ENCODE peak calls at places on chromosomes 4 and X, in four cellular contexts. One of them, this sample, is unnamed. For H3K27me3, the result is how much of the 10 kb centered on the place peaks cover.

GRCh38 chr4:183721207-183722081 is 62.4 kb downstream of the TRAPPC11 start:
- DNase-seq in lower lobe of right lung: peak
- DNase-seq in A673: peak
- DNase-seq in breast epithelium: no peak
- DNase-seq in this sample: no peak

GRCh38 chrX:115592997-115593734 is 32.2 kb downstream of the PLS3 start:
- DNase-seq in lower lobe of right lung: no peak
- DNase-seq in A673: peak
- DNase-seq in breast epithelium: no peak
- DNase-seq in this sample: no peak

GRCh38 chr4:54063737-54064316 is 578 bp downstream of the CHIC2 start:
- DNase-seq in lower lobe of right lung: peak
- DNase-seq in A673: peak
- DNase-seq in breast epithelium: peak
- DNase-seq in this sample: no peak

GRCh38 chrX:16695079-16695676 is 17.3 kb downstream of the CTPS2 start:
- DNase-seq in lower lobe of right lung: peak
- DNase-seq in A673: peak
- DNase-seq in breast epithelium: no peak
- DNase-seq in this sample: no peak

GRCh38 chr4:56215901-56216300 is 171.4 kb downstream of the AASDH start:
- DNase-seq in lower lobe of right lung: no peak
- DNase-seq in A673: peak
- DNase-seq in breast epithelium: no peak
- DNase-seq in this sample: no peak

GRCh38 chr4:174926958-174927357 is 8.8 kb downstream of the ADAM29 start:
- DNase-seq in lower lobe of right lung: no peak
- DNase-seq in A673: no peak
- DNase-seq in breast epithelium: no peak
- DNase-seq in this sample: no peak

GRCh38 chr4:56958111-56958517 is 19.3 kb downstream of the NOA1 start:
- DNase-seq in lower lobe of right lung: peak
- DNase-seq in A673: peak
- DNase-seq in breast epithelium: peak
- DNase-seq in this sample: peak

GRCh38 chrX:101602077-101602476 is 15.7 kb downstream of the ARMCX6 start:
- DNase-seq in lower lobe of right lung: no peak
- DNase-seq in A673: no peak
- DNase-seq in breast epithelium: no peak
- DNase-seq in this sample: peak

GRCh38 chrX:111010151-111010550 is 85.8 kb upstream of the PAK3 start:
- DNase-seq in lower lobe of right lung: no peak
- DNase-seq in A673: peak
- DNase-seq in breast epithelium: no peak
- DNase-seq in this sample: no peak

GRCh38 chr4:2671267-2671895 is 84.8 kb downstream of the TNIP2 start:
- DNase-seq in lower lobe of right lung: no peak
- DNase-seq in A673: no peak
- DNase-seq in breast epithelium: peak
- DNase-seq in this sample: no peak

GRCh38 chrX:21723814-21724213 is 34.1 kb downstream of the SMPX start:
- DNase-seq in lower lobe of right lung: no peak
- DNase-seq in A673: peak
- DNase-seq in breast epithelium: no peak
- DNase-seq in this sample: no peak

GRCh38 chrX:149314031-149314430 is 191.1 kb downstream of the IDS start:
- DNase-seq in lower lobe of right lung: no peak
- DNase-seq in A673: no peak
- DNase-seq in breast epithelium: no peak
- DNase-seq in this sample: peak

GRCh38 chrX:17415242-17415815 is 40.3 kb downstream of the NHS start:
- DNase-seq in lower lobe of right lung: no peak
- DNase-seq in A673: no peak
- DNase-seq in breast epithelium: no peak
- DNase-seq in this sample: no peak

GRCh38 chrX:132488819-132489255 is at the start of gene MBNL3:
- DNase-seq in lower lobe of right lung: peak
- DNase-seq in A673: peak
- DNase-seq in breast epithelium: peak
- DNase-seq in this sample: no peak

GRCh38 chr4:48129307-48130014 is 4.6 kb downstream of the TXK start:
- DNase-seq in lower lobe of right lung: no peak
- DNase-seq in A673: no peak
- DNase-seq in breast epithelium: no peak
- DNase-seq in this sample: no peak

GRCh38 chr4:41241919-41242318 is 14.8 kb upstream of the UCHL1 start:
- DNase-seq in lower lobe of right lung: no peak
- DNase-seq in A673: no peak
- DNase-seq in breast epithelium: no peak
- DNase-seq in this sample: no peak

GRCh38 chr4:162163892-162164759 is at the start of gene FSTL5:
- DNase-seq in lower lobe of right lung: peak
- DNase-seq in A673: peak
- DNase-seq in breast epithelium: peak
- DNase-seq in this sample: no peak

GRCh38 chr4:65538571-65538970 is 131.7 kb downstream of the EPHA5 start:
- DNase-seq in lower lobe of right lung: no peak
- DNase-seq in A673: peak
- DNase-seq in breast epithelium: no peak
- DNase-seq in this sample: no peak

GRCh38 chr4:185119927-185120630 is 23.0 kb upstream of the SLC25A4 start:
- DNase-seq in lower lobe of right lung: no peak
- DNase-seq in A673: peak
- DNase-seq in breast epithelium: no peak
- DNase-seq in this sample: no peak

GRCh38 chr4:155952546-155952945 is 1.1 kb downstream of the CTSO start:
- DNase-seq in lower lobe of right lung: no peak
- DNase-seq in A673: no peak
- DNase-seq in breast epithelium: no peak
- DNase-seq in this sample: no peak

GRCh38 chrX:9614016-9614415 is 149.2 kb downstream of the TBL1X start:
- DNase-seq in lower lobe of right lung: no peak
- DNase-seq in A673: no peak
- DNase-seq in breast epithelium: no peak
- DNase-seq in this sample: peak

GRCh38 chr4:83362492-83363329 is 28.1 kb upstream of the HPSE start:
- DNase-seq in lower lobe of right lung: no peak
- DNase-seq in A673: peak
- DNase-seq in breast epithelium: no peak
- DNase-seq in this sample: peak

GRCh38 chr4:17336986-17337385 is 174.9 kb downstream of the QDPR start:
- DNase-seq in lower lobe of right lung: no peak
- DNase-seq in A673: no peak
- DNase-seq in breast epithelium: no peak
- DNase-seq in this sample: no peak

GRCh38 chr4:175635513-175635912 is 176.6 kb downstream of the GPM6A start:
- DNase-seq in lower lobe of right lung: no peak
- DNase-seq in A673: no peak
- DNase-seq in breast epithelium: no peak
- DNase-seq in this sample: no peak

GRCh38 chrX:32987139-32987538 is 224.2 kb downstream of the DMD start:
- DNase-seq in lower lobe of right lung: no peak
- DNase-seq in A673: no peak
- DNase-seq in breast epithelium: no peak
- DNase-seq in this sample: no peak

GRCh38 chrX:630007-630921 is at the start of gene SHOX:
- DNase-seq in lower lobe of right lung: no peak
- DNase-seq in A673: no peak
- DNase-seq in breast epithelium: no peak
- DNase-seq in this sample: peak

GRCh38 chrX:18640686-18641085 is 31.2 kb downstream of the RS1 start:
- DNase-seq in lower lobe of right lung: no peak
- DNase-seq in A673: no peak
- DNase-seq in breast epithelium: no peak
- DNase-seq in this sample: no peak

GRCh38 chr4:89254847-89255246 is 52.8 kb downstream of the GPRIN3 start:
- DNase-seq in lower lobe of right lung: no peak
- DNase-seq in A673: peak
- DNase-seq in breast epithelium: no peak
- DNase-seq in this sample: no peak

GRCh38 chr4:55158957-55159356 is 33.6 kb upstream of the KDR start:
- DNase-seq in lower lobe of right lung: no peak
- DNase-seq in A673: no peak
- DNase-seq in breast epithelium: no peak
- DNase-seq in this sample: no peak
- TF ChIP-seq CTCF in lower lobe of right lung: no peak
- TF ChIP-seq CTCF in A673: no peak
- TF ChIP-seq CTCF in breast epithelium: no peak
- TF ChIP-seq CTCF in this sample: no peak

DNA sequence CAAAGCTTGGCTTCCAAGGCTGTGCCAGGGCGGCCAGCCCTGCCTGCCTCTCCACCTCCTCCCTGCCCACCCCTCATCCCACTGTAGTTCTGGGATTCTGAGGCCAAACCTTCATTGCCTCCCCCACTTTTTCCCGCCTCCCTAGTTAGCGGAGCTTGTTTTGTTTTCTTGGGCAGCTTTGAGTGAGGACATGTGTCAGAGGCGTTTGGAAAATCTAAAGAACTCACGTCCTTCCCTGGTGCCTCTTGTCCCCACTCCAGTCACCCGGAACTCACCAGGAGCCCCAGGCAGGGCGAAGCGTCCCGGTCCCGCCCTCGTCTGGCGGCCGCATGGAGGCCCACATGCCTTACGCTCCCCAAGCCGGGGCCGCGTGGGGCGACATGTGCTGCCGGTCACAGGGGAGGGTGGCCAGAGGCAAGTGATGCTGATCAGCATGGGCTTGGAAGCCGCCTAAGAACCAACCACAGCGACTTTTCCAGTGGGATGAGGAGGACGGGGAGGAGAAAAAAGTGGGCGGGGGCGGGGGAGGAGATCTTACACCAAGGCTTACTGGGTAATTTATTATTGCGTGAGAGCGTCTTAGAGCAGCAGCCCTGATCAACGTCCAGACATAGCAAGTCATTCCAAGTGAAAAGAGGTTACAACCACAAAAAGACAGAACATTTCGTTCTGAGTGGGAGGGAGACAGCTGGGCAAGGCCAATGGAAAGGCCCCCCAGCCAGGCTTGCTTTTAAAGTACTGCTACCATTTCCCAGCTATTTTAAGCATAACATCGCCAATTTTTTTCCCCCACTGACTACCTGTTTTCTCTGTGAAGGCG is 48.5 kb downstream of the PRPS1 start:
- DNase-seq in lower lobe of right lung: peak
- DNase-seq in A673: peak
- DNase-seq in breast epithelium: peak
- DNase-seq in this sample: peak
- H3K4me3 ChIP-seq in lower lobe of right lung: peak
- H3K4me3 ChIP-seq in A673: peak
- H3K4me3 ChIP-seq in breast epithelium: peak
- H3K4me3 ChIP-seq in this sample: peak

GRCh38 chr4:135739354-135739753 is 1537.8 kb upstream of the PABPC4L start:
- DNase-seq in lower lobe of right lung: no peak
- DNase-seq in A673: no peak
- DNase-seq in breast epithelium: no peak
- DNase-seq in this sample: no peak
- H3K27me3 ChIP-seq in lower lobe of right lung: under half
- H3K27me3 ChIP-seq in A673: under half
- H3K27me3 ChIP-seq in breast epithelium: under half
- H3K27me3 ChIP-seq in this sample: under half

GRCh38 chr4:39657465-39657864 is 18.8 kb upstream of the SMIM14 start:
- DNase-seq in lower lobe of right lung: no peak
- DNase-seq in A673: no peak
- DNase-seq in breast epithelium: no peak
- DNase-seq in this sample: no peak

GRCh38 chr4:39660045-39660444 is 21.4 kb upstream of the SMIM14 start:
- DNase-seq in lower lobe of right lung: no peak
- DNase-seq in A673: no peak
- DNase-seq in breast epithelium: no peak
- DNase-seq in this sample: no peak

GRCh38 chr4:39660757-39661156 is 22.1 kb upstream of the SMIM14 start:
- DNase-seq in lower lobe of right lung: no peak
- DNase-seq in A673: no peak
- DNase-seq in breast epithelium: no peak
- DNase-seq in this sample: no peak

GRCh38 chr4:39655866-39656265 is 17.2 kb upstream of the SMIM14 start:
- DNase-seq in lower lobe of right lung: no peak
- DNase-seq in A673: no peak
- DNase-seq in breast epithelium: no peak
- DNase-seq in this sample: no peak

DNA sequence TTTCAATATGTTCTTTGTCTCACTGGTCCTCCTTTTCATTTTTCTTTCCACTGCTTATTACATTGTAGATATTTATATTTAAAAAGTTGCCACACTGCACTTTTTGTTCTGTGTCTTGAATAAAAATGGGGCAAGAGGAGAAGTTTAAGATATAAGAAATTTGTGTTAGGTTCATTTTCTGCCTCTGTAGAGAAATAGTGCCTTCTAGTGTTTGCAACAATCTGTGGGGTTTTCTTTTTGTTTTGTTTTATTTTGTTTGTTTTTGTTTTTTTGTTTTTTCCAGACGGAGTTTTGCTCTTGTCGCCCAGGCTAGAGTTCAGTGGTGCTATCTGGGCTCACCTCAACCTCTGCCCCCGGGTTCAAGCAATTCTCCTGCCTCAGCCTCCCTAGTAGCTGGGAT is 20.1 kb upstream of the SMIM14 start:
- DNase-seq in lower lobe of right lung: no peak
- DNase-seq in A673: no peak
- DNase-seq in breast epithelium: no peak
- DNase-seq in this sample: no peak
- TF ChIP-seq CTCF in lower lobe of right lung: no peak
- TF ChIP-seq CTCF in A673: no peak
- TF ChIP-seq CTCF in breast epithelium: no peak
- TF ChIP-seq CTCF in this sample: peak

DNA sequence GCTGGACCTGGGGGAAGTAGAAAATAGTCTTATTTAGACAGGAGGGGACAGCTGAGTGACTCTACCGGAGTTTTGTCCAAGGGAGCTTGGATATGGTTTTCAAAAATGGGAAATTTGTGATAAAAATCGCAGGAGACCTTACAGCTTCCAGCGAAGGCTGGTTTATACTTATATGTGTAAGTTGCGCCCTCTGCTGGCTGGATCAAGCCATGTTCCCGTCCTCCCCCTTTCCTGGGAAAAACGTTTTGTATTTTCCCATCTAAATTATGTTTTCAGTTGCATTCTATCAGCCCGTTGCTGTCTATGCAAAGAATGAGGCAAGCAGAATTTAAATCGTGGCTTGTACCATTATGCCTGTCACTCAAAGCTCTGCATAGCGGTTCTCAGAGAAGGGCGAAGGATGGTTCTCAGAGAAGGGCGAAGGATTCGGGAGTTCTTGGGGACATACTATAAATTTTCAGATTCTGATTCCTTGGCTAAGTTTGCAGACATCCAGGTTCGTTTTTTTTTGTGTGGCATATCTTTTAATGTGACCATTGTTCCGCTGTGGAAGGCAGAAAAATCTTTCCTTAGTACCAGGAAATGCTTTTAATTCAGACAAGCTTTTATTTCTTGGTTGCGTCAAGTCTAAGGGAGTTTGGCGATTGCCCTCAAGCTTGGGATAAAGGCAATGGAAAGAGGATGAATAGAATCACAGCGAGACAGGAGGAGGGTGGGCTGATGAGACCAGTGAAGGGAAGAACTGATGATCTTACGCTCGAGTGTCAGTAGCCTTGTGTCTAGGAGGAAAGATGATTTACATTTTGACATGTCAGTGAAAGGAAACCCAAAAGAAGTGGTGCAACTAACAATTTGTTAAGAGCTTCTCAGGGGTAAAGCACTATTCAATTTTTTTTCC is 128.5 kb upstream of the ARX start:
- DNase-seq in lower lobe of right lung: peak
- DNase-seq in A673: peak
- DNase-seq in breast epithelium: peak
- DNase-seq in this sample: no peak
- H3K4me3 ChIP-seq in lower lobe of right lung: no peak
- H3K4me3 ChIP-seq in A673: peak
- H3K4me3 ChIP-seq in breast epithelium: peak
- H3K4me3 ChIP-seq in this sample: no peak

GRCh38 chrX:53324803-53325202 is 43.4 kb upstream of the IQSEC2 start:
- DNase-seq in lower lobe of right lung: no peak
- DNase-seq in A673: no peak
- DNase-seq in breast epithelium: no peak
- DNase-seq in this sample: no peak
- H3K27me3 ChIP-seq in lower lobe of right lung: under half
- H3K27me3 ChIP-seq in A673: half or more
- H3K27me3 ChIP-seq in breast epithelium: half or more
- H3K27me3 ChIP-seq in this sample: under half